ENCODE peak calls at places on chromosomes 13 and 19, in ten cellular contexts. A is stimulated activated naive CD8-positive, alpha-beta T cell treated with anti-CD3 and anti-CD28 coated beads, Interleukin-15, amount 100 ng/mL, for 72 hours; Z is colonic mucosa; I is activated T-cell treated with anti-CD3 and anti-CD28 coated beads, Interleukin-2, amount 50 U/mL, for 4 hours; Y is kidney epithelial cell; D is fibroblast of the aortic adventitia; J is KBM-7; T is EL; B is fibroblast of lung; K is cardiac fibroblast. G is an unnamed sample.

GRCh38 chr13:94020426-94020825 is 459.1 kb downstream of the DCT start:
- DNase-seq in K (no peak), Z (no peak), J (no peak), A (no peak), D (no peak), T (no peak), I (no peak), Y (no peak), B (no peak), G (no peak)

GRCh38 chr13:49098198-49098597 is 121.9 kb upstream of the MLNR start:
- DNase-seq in D (peak), T (peak), Y (peak), I (no peak), B (peak), J (no peak), Z (no peak), K (peak), A (no peak), G (no peak)

GRCh38 chr13:88063741-88064140 is 392.6 kb downstream of the SLITRK5 start:
- DNase-seq in A (no peak), J (no peak), D (no peak), I (no peak), B (peak), T (no peak), K (no peak), Z (no peak), Y (no peak), G (no peak)

GRCh38 chr13:41267106-41267505 is 3.7 kb upstream of the MTRF1 start:
- DNase-seq in K (no peak), I (no peak), A (no peak), T (no peak), Z (no peak), D (no peak), B (peak), J (no peak), Y (no peak), G (no peak)

GRCh38 chr19:343941-344624 is 513 bp downstream of the MIER2 start:
- DNase-seq in Y (no peak), Z (no peak), A (peak), T (peak), I (peak), B (peak), K (peak), J (no peak), D (peak), G (no peak)

GRCh38 chr13:34749046-34749445 is 193.0 kb upstream of the NBEA start:
- DNase-seq in A (no peak), Z (no peak), D (no peak), T (no peak), K (no peak), J (no peak), B (no peak), I (no peak), Y (no peak), G (no peak)

GRCh38 chr19:3005345-3005744 is 23.7 kb downstream of the TLE2 start:
- DNase-seq in B (no peak), Y (no peak), K (no peak), J (no peak), T (no peak), A (no peak), D (no peak), Z (no peak), I (no peak), G (no peak)

GRCh38 chr19:39407394-39407643 is 672 bp downstream of the ZFP36 start:
- DNase-seq in T (no peak), Y (no peak), Z (peak), K (no peak), I (no peak), D (no peak), A (no peak), B (no peak), J (no peak), G (no peak)

GRCh38 chr19:13110099-13110610 is 6.4 kb downstream of the TRMT1 start:
- DNase-seq in T (no peak), A (no peak), Y (no peak), I (no peak), Z (no peak), B (no peak), D (no peak), K (no peak), J (no peak), G (no peak)

GRCh38 chr13:106100261-106100919 is 435.1 kb downstream of the EFNB2 start:
- DNase-seq in J (no peak), Z (peak), D (no peak), B (no peak), K (no peak), A (no peak), I (no peak), T (no peak), Y (no peak), G (no peak)

GRCh38 chr19:32450217-32450616 is 44.6 kb downstream of the DPY19L3 start:
- DNase-seq in Z (no peak), K (no peak), D (no peak), I (no peak), B (no peak), A (no peak), T (no peak), J (no peak), Y (no peak), G (no peak)

GRCh38 chr19:9914001-9914314 is 22.4 kb downstream of the OLFM2 start:
- DNase-seq in T (no peak), Y (no peak), I (peak), A (no peak), D (no peak), Z (no peak), J (no peak), K (no peak), B (no peak), G (no peak)

GRCh38 chr19:18972301-18972831 is 31.3 kb upstream of the HOMER3 start:
- DNase-seq in J (peak), K (peak), I (no peak), Z (no peak), D (peak), B (peak), T (peak), Y (no peak), A (no peak), G (no peak)

GRCh38 chr13:19597523-19597922 is 35.9 kb upstream of the MPHOSPH8 start:
- DNase-seq in D (peak), T (peak), I (no peak), A (no peak), K (no peak), Y (peak), J (no peak), Z (no peak), B (peak), G (no peak)

GRCh38 chr19:14440049-14440448 is 6.9 kb downstream of the PKN1 start:
- DNase-seq in D (no peak), A (peak), J (peak), B (no peak), I (peak), Y (no peak), T (no peak), K (peak), Z (peak), G (peak)

GRCh38 chr13:112333756-112334543 is 42.2 kb upstream of the SPACA7 start:
- DNase-seq in I (no peak), Y (no peak), T (no peak), J (no peak), K (no peak), B (peak), D (no peak), A (no peak), Z (no peak), G (no peak)

GRCh38 chr13:98541211-98541610 is 35.7 kb downstream of the STK24 start:
- DNase-seq in K (no peak), J (no peak), Y (no peak), B (no peak), Z (no peak), D (peak), T (peak), A (no peak), I (no peak), G (no peak)

GRCh38 chr13:33286143-33286542 is 588 bp upstream of the STARD13 start:
- DNase-seq in I (no peak), D (peak), J (no peak), K (peak), Y (no peak), A (no peak), T (no peak), Z (peak), B (no peak), G (no peak)

GRCh38 chr13:73228546-73228945 is 169.7 kb downstream of the KLF5 start:
- DNase-seq in Z (no peak), J (no peak), Y (no peak), B (peak), T (peak), A (peak), D (peak), K (peak), I (no peak), G (no peak)

GRCh38 chr19:44637390-44637764 is 6.3 kb upstream of the PVR start:
- DNase-seq in B (no peak), Y (no peak), D (no peak), I (no peak), A (no peak), T (no peak), J (no peak), Z (no peak), K (no peak), G (no peak)